ENCODE peak calls at places on chromosomes 13 and 19, in six cellular contexts. Q is GM12878, N is HepG2, Z is K562, D is GM12891, M is H1. W is an unnamed sample.

GRCh38 chr19:36213793-36214387 is 575 bp downstream of the ZNF565 start:
- DNase-seq in Z (no peak), D (no peak), N (no peak), M (no peak), Q (no peak), W (no peak)

GRCh38 chr19:54430306-54431254 is 15.3 kb downstream of the TTYH1 start:
- DNase-seq in Q (no peak), N (no peak), D (no peak), M (peak; percentile 94), Z (peak; percentile 63), W (peak; percentile 56)

GRCh38 chr19:13102666-13103584 is at the start of gene LYL1:
- DNase-seq in Q (no peak), Z (peak; percentile 99), M (peak; percentile 77), N (peak; percentile 45), D (no peak), W (peak; percentile 78)

GRCh38 chr13:35956074-35956473 is 175.1 kb downstream of the DCLK1 start:
- DNase-seq in Q (no peak), N (no peak), Z (no peak), M (no peak), D (no peak), W (no peak)

GRCh38 chr13:50678464-50679162 is 164.9 kb downstream of the DLEU7 start:
- DNase-seq in M (no peak), Z (peak; percentile 30), Q (no peak), N (no peak), D (no peak), W (no peak)

GRCh38 chr13:31772231-31772630 is 32.9 kb downstream of the RXFP2 start:
- DNase-seq in N (no peak), M (no peak), D (no peak), Z (no peak), Q (no peak), W (no peak)

GRCh38 chr13:76286178-76286577 is 600.0 kb downstream of the KCTD12 start:
- DNase-seq in M (no peak), N (no peak), Q (no peak), D (no peak), Z (no peak), W (no peak)

GRCh38 chr19:13408889-13409518 is 97.3 kb downstream of the CACNA1A start:
- DNase-seq in D (no peak), Q (no peak), M (no peak), Z (no peak), N (no peak), W (no peak)

GRCh38 chr19:43315851-43316250 is 37.6 kb upstream of the CD177 start:
- DNase-seq in D (no peak), Q (no peak), N (no peak), Z (peak; percentile 11), M (peak; percentile 49), W (no peak)

GRCh38 chr13:75455962-75456361 is 26.0 kb downstream of the TBC1D4 start:
- DNase-seq in Q (no peak), N (no peak), Z (no peak), D (no peak), M (no peak), W (no peak)

GRCh38 chr13:78460176-78460575 is 143.2 kb downstream of the POU4F1 start:
- DNase-seq in D (no peak), Q (no peak), Z (no peak), M (no peak), N (no peak), W (no peak)

GRCh38 chr19:56309511-56310185 is 5.0 kb downstream of the ZSCAN5A start:
- DNase-seq in N (peak; percentile 39), Q (no peak), D (peak; percentile 31), M (peak; percentile 97), Z (peak; percentile 87), W (peak; percentile 44)

GRCh38 chr19:19134687-19135158 is 3.6 kb downstream of the TMEM161A start:
- DNase-seq in Z (peak; percentile 90), N (no peak), Q (no peak), M (peak; percentile 89), D (no peak), W (no peak)
- TF ChIP-seq POLR2AphosphoS5 in Z (peak; percentile 70), N (no peak), Q (no peak), M (peak; percentile 75), D (no peak), W (no peak)

GRCh38 chr19:6693681-6694080 is 23.7 kb upstream of the TNFSF14 start:
- DNase-seq in M (no peak), N (peak; percentile 36), Q (no peak), Z (peak; percentile 83), D (no peak), W (no peak)
- TF ChIP-seq TAF1 in M (no peak), N (no peak), Q (no peak), Z (no peak), D (no peak), W (no peak)

DNA sequence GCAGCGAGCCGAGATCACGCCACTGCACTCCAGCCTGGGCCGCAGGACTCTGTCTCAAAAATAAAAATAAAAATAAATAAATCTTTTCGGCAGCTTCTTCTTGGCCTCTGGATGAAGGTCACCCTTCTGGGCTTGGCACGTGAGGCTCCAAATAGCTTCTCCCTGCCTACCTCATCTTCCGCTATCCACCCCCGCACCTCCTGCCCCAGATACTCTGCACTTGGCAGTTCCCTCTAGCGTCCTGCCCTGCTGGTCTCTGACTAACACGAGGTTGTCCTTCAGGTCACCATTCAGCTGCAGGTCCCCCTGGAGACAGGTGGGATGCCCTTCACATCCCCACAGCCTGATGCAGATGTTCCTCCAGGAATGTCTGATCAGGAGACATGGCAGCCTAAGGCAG is 8.5 kb upstream of the CCL25 start:
- DNase-seq in N (no peak), Q (no peak), M (no peak), Z (no peak), D (no peak), W (no peak)
- TF ChIP-seq POLR2A in N (no peak), Q (no peak), M (no peak), Z (no peak), D (no peak), W (no peak)

DNA sequence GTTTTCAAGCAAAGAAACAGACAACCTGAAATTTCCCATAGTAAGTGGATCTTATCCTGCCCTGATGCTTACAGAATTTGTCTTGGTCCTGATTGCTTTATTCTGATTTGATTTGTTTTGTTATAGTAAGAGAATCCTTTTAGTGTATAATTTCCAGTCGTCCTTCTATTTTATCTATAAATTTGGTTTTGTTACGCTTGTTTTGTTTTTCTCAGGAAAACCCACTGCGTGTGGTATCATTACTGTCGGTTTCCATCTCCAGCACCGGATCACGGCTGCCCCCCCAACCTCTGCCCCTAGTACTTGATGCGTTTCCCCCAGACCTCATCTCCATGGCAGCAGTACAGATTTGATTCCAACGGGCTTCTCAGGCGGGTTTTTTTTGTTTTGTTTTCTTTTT is 58.0 kb upstream of the PDCD5 start:
- DNase-seq in N (no peak), M (no peak), Q (no peak), Z (no peak), D (no peak), W (no peak)
- TF ChIP-seq POLR2AphosphoS5 in N (no peak), M (no peak), Q (no peak), Z (no peak), D (no peak), W (no peak)

DNA sequence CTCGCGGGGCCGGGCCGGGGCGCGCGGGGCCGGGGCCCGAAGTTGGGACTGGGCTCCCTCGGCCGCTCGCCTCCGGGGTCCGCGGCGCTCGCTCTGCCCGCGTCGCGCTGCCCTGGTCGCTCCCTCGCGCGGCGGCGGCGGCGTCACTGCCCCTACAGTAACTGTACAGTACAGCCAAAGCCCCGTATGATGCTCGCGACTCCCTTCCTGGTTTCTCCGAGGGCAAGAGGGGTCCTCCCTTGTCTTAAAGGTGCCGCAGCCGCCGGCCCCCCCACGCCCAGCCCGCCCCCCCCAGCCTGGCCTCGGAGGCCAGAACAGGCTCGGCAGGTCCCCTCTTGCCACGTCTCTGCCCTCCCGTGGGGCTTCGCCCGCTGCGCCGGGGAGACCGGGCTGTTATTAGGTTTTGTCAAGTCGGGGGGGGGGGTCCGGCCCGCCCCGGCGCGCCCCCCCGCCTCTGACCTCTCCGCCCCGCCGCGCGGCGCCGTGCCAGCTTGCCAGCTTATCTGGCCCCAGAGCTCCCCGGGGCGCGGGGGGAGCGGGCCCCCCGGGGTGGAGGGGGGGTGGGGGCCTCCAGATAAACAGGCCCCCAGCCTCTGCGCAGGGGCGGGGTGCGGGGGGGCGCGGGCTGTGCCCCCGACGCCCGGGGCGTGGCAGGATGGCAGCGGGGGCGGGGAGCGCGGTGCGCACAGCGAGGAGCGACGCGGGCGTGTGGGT is at the start of gene ZBTB7A:
- DNase-seq in Q (no peak), M (no peak), D (no peak), Z (peak; percentile 90), N (peak; percentile 60), W (no peak)
- TF ChIP-seq TAF1 in Q (no peak), M (no peak), D (peak; percentile 25), Z (peak; percentile 70), N (no peak), W (no peak)

W was measured in GM12892.